ENCODE peak calls at places on chromosomes 13 and 19, in four cellular contexts. C is BJ, Y is GM20000, G is PC-3. M is an unnamed sample.

GRCh38 chr19:17762505-17763229 is 11.4 kb downstream of the FCHO1 start:
- DNase-seq in Y (no peak), G (peak), C (no peak), M (no peak)

GRCh38 chr19:13026478-13026999 is 31.3 kb downstream of the NFIX start:
- DNase-seq in C (no peak), G (peak), Y (no peak), M (peak)

GRCh38 chr19:44607917-44608316 is 5.4 kb upstream of the IGSF23 start:
- DNase-seq in G (no peak), Y (no peak), C (no peak), M (no peak)

GRCh38 chr13:42272115-42272756 is at the start of gene AKAP11:
- DNase-seq in G (peak), Y (no peak), C (no peak), M (no peak)

GRCh38 chr13:73109288-73109899 is 50.6 kb downstream of the KLF5 start:
- DNase-seq in Y (no peak), C (no peak), G (no peak), M (no peak)

GRCh38 chr13:31049833-31050232 is 111.9 kb downstream of the HSPH1 start:
- DNase-seq in G (no peak), Y (no peak), C (no peak), M (no peak)

GRCh38 chr13:46675016-46675415 is 121.9 kb downstream of the ESD start:
- DNase-seq in G (no peak), C (no peak), Y (no peak), M (no peak)

GRCh38 chr13:48586591-48587103 is 53.8 kb upstream of the RCBTB2 start:
- DNase-seq in C (no peak), G (no peak), Y (no peak), M (no peak)

GRCh38 chr19:8731428-8732169 is 10.2 kb downstream of the OR2Z1 start:
- DNase-seq in G (peak), C (no peak), Y (no peak), M (no peak)

GRCh38 chr13:48492123-48493075 is 40.5 kb downstream of the RCBTB2 start:
- DNase-seq in Y (peak), G (no peak), C (peak), M (no peak)

GRCh38 chr13:31012285-31013024 is 80.0 kb downstream of the TEX26 start:
- DNase-seq in Y (no peak), G (peak), C (no peak), M (no peak)

GRCh38 chr19:35257113-35257461 is 8.3 kb downstream of the LSR start:
- DNase-seq in Y (no peak), C (no peak), G (no peak), M (no peak)

GRCh38 chr13:100875392-100876043 is 200.9 kb upstream of the TMTC4 start:
- DNase-seq in C (peak), G (peak), Y (no peak), M (peak)

GRCh38 chr13:51605698-51606097 is 21.4 kb downstream of the WDFY2 start:
- DNase-seq in C (no peak), Y (no peak), G (no peak), M (no peak)

GRCh38 chr19:9869008-9869617 is 34.0 kb downstream of the PIN1 start:
- DNase-seq in G (no peak), Y (no peak), C (no peak), M (no peak)

GRCh38 chr13:91399189-91400093 is 1.0 kb downstream of the GPC5 start:
- DNase-seq in Y (no peak), C (no peak), G (no peak), M (no peak)
- TF ChIP-seq CTCF in Y (no peak), C (no peak), G (no peak), M (no peak)

DNA sequence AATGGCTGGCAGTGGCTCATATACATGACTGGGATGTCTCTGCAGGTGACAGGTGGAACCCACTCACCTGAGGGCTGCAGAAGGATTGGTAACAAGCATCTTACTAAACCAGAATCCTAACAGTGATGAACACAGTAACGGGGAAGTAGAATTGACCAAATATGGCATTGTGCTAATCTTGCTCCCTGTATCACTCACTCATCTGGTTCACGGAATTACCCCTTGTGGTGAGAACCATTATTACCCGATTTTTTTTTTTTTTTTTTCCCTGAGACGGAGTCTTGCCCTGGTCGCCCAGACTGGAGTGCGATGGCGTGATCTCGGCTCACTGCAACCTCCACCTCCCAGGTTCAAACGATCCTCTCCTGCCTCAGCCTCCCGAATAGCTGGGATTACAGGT is 69.5 kb downstream of the PTPRS start:
- DNase-seq in C (no peak), Y (no peak), G (peak), M (no peak)
- TF ChIP-seq CTCF in C (peak), Y (no peak), G (peak), M (peak)

DNA sequence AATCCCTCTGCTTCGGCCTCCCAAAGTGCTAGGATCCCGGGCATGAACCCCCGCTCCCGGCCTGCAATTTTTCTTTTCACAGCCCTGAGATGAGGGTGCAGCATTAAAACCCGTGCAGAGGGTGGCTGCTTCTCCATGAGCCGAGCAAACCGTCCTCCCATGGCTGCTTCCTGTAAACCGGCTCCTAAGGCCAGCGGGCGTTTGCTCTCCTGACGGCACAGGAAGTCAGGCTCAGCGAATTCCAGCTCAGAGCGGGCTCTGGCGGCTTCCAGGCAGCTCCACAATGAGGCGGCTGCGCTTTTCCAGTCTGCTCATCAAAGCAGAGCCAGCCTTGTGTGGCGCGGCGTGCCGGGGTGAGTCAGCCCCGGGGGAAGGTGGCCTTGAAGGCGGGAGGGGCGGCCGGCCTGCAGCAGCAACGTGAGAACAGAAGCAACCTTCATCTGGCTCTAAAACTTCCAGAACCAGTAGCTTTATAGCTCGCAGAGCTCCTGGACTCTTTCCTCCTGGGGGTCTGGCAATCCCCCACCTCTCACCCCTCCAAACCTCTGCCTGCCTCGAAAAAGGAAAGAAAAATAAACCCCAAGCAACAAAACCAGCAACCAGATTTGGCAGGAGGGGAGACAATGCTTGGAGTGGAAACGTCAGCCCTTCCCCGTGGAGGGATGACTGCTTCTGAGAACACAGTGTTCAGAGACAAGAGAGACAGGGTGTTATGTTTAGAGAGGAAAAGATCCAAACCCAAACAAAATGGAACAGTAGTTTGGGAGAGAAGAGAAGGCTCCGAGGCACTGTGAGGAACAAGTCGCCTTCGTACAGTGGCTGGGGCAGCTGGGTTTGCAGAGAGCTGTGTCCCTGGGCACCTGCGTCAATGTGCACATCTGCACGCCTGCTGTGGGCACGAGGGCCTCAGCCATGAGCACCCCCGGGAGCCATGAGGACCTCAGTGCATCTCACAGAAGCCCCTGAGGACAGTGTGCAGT is 67.8 kb downstream of the GADD45B start:
- DNase-seq in G (peak), C (peak), Y (peak), M (peak)
- TF ChIP-seq CTCF in G (peak), C (peak), Y (no peak), M (peak)

GRCh38 chr13:20378721-20379120 is 146.6 kb upstream of the GJB6 start:
- DNase-seq in C (no peak), Y (no peak), G (peak), M (no peak)

GRCh38 chr13:20381401-20381800 is 144.3 kb downstream of the CRYL1 start:
- DNase-seq in G (no peak), Y (no peak), C (no peak), M (no peak)

GRCh38 chr13:20371825-20372224 is 139.7 kb upstream of the GJB6 start:
- DNase-seq in G (no peak), C (no peak), Y (no peak), M (no peak)

GRCh38 chr13:20370815-20371421 is 138.8 kb upstream of the GJB6 start:
- DNase-seq in G (peak), C (no peak), Y (no peak), M (no peak)

GRCh38 chr13:20375871-20376270 is 143.8 kb upstream of the GJB6 start:
- DNase-seq in Y (no peak), G (no peak), C (no peak), M (no peak)
- TF ChIP-seq CTCF in Y (no peak), G (no peak), C (no peak), M (no peak)

GRCh38 chr19:48752511-48753365 is at the start of gene FUT1:
- DNase-seq in C (no peak), Y (peak), G (peak), M (no peak)
- TF ChIP-seq CTCF in C (no peak), Y (no peak), G (peak), M (no peak)

GRCh38 chr13:113002206-113002821 is 33.3 kb downstream of the MCF2L start:
- DNase-seq in G (no peak), C (no peak), Y (no peak), M (no peak)
- TF ChIP-seq CTCF in G (peak), C (no peak), Y (no peak), M (no peak)

DNA sequence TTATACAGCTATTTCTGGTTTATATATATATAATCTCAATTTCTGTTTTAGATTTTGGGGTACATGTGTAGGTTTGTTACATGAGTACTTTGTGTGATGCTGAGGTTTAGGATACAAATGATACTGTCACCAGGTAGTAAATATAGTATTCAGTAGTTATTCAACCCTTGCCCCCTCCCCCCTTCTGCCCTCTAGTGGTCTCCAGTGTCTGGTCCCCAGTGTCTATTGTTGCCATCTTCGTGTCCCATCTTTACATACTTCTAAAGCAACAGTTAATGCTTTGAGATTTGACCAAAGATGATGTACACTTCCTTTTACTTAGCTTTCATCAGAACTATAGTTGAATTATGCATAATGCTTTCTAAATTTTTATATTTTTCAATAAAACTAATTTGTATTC is 1623.4 kb upstream of the PRR20A start:
- DNase-seq in Y (no peak), G (no peak), C (no peak), M (no peak)
- TF ChIP-seq CTCF in Y (no peak), G (peak), C (no peak), M (peak)

GRCh38 chr19:18847516-18848463 is 16.0 kb downstream of the UPF1 start:
- DNase-seq in C (peak), Y (no peak), G (no peak), M (no peak)
- TF ChIP-seq CTCF in C (no peak), Y (no peak), G (peak), M (no peak)

M was measured in epithelial cell of proximal tubule.